ENCODE peak calls at places on chromosomes 2 and 18, in four cellular contexts. One of them, this sample, is unnamed.

GRCh38 chr2:1884933-1885580 is 140.7 kb upstream of the PXDN start:
- DNase-seq in AG09309: no peak
- DNase-seq in cardiac muscle cell: peak; percentile 83
- DNase-seq in RWPE1: no peak
- DNase-seq in this sample: peak; percentile 3

GRCh38 chr2:84901593-84902120 is 3.8 kb upstream of the TMSB10 start:
- DNase-seq in RWPE1: no peak
- DNase-seq in AG09309: peak; percentile 70
- DNase-seq in cardiac muscle cell: peak; percentile 82
- DNase-seq in this sample: no peak

GRCh38 chr2:36450466-36451196 is 95.1 kb downstream of the CRIM1 start:
- DNase-seq in cardiac muscle cell: peak; percentile 80
- DNase-seq in AG09309: peak; percentile 68
- DNase-seq in RWPE1: peak; percentile 64
- DNase-seq in this sample: no peak

GRCh38 chr2:142841788-142842187 is 35.7 kb upstream of the KYNU start:
- DNase-seq in cardiac muscle cell: no peak
- DNase-seq in AG09309: no peak
- DNase-seq in RWPE1: no peak
- DNase-seq in this sample: peak; percentile 91

GRCh38 chr2:90221300-90221651 is 1529.8 kb downstream of the RPIA start:
- DNase-seq in cardiac muscle cell: no peak
- DNase-seq in AG09309: no peak
- DNase-seq in RWPE1: no peak
- DNase-seq in this sample: no peak

GRCh38 chr2:3296182-3296972 is 81.2 kb downstream of the EIPR1 start:
- DNase-seq in AG09309: no peak
- DNase-seq in cardiac muscle cell: no peak
- DNase-seq in RWPE1: no peak
- DNase-seq in this sample: no peak

GRCh38 chr2:119028327-119029174 is 86.6 kb downstream of the MARCO start:
- DNase-seq in cardiac muscle cell: peak; percentile 43
- DNase-seq in AG09309: peak; percentile 5
- DNase-seq in RWPE1: peak; percentile 54
- DNase-seq in this sample: peak; percentile 4

GRCh38 chr2:209495855-209496585 is 72.2 kb downstream of the MAP2 start:
- DNase-seq in RWPE1: peak; percentile 90
- DNase-seq in cardiac muscle cell: peak; percentile 98
- DNase-seq in AG09309: peak; percentile 91
- DNase-seq in this sample: peak; percentile 99

GRCh38 chr2:129702773-129703172 is 276.7 kb upstream of the RAB6C start:
- DNase-seq in cardiac muscle cell: no peak
- DNase-seq in RWPE1: no peak
- DNase-seq in AG09309: no peak
- DNase-seq in this sample: no peak

GRCh38 chr2:100250645-100251044 is 71.7 kb downstream of the LONRF2 start:
- DNase-seq in RWPE1: no peak
- DNase-seq in AG09309: no peak
- DNase-seq in cardiac muscle cell: no peak
- DNase-seq in this sample: no peak

GRCh38 chr2:234514099-234514498 is 17.2 kb upstream of the ARL4C start:
- DNase-seq in AG09309: no peak
- DNase-seq in RWPE1: no peak
- DNase-seq in cardiac muscle cell: no peak
- DNase-seq in this sample: no peak

GRCh38 chr2:68537872-68538271 is 70.5 kb downstream of the APLF start:
- DNase-seq in AG09309: peak; percentile 10
- DNase-seq in RWPE1: no peak
- DNase-seq in cardiac muscle cell: no peak
- DNase-seq in this sample: no peak

GRCh38 chr2:100446696-100447095 is 23.6 kb upstream of the NMS start:
- DNase-seq in cardiac muscle cell: no peak
- DNase-seq in RWPE1: no peak
- DNase-seq in AG09309: no peak
- DNase-seq in this sample: no peak

GRCh38 chr2:173574713-173575112 is 220.0 kb downstream of the CDCA7 start:
- DNase-seq in AG09309: peak; percentile 21
- DNase-seq in cardiac muscle cell: peak; percentile 36
- DNase-seq in RWPE1: peak; percentile 50
- DNase-seq in this sample: peak; percentile 39

GRCh38 chr18:36461551-36461987 is 164.1 kb downstream of the FHOD3 start:
- DNase-seq in cardiac muscle cell: peak; percentile 6
- DNase-seq in AG09309: no peak
- DNase-seq in RWPE1: no peak
- DNase-seq in this sample: no peak

GRCh38 chr18:50662177-50662576 is 102.3 kb downstream of the MAPK4 start:
- DNase-seq in RWPE1: no peak
- DNase-seq in cardiac muscle cell: no peak
- DNase-seq in AG09309: no peak
- DNase-seq in this sample: no peak

GRCh38 chr18:76994086-76994654 is 138.4 kb downstream of the MBP start:
- DNase-seq in RWPE1: no peak
- DNase-seq in cardiac muscle cell: no peak
- DNase-seq in AG09309: no peak
- DNase-seq in this sample: no peak

GRCh38 chr2:58667137-58667774 is 426.1 kb upstream of the FANCL start:
- DNase-seq in AG09309: no peak
- DNase-seq in cardiac muscle cell: no peak
- DNase-seq in RWPE1: no peak
- DNase-seq in this sample: peak; percentile 35

DNA sequence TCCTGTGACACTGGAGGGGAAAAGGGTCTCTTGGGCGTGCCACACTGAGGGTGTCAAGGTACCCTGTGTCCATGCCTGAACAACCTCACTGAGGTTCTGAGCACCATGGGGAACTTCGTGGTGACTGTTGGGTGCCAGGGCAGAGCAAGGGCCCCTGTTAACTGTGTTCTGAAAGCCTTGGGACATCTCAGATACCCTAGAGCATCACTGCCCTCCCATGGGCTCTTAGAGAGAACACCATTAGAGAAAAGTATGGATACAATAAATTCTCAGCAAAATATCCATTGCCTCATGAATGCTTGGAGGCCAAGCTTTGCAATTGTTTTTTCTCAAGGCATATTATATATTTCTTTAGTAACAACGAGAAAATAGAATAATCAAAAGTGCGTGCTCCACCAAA is 488.5 kb upstream of the NRP2 start:
- DNase-seq in cardiac muscle cell: no peak
- DNase-seq in AG09309: no peak
- DNase-seq in RWPE1: no peak
- DNase-seq in this sample: no peak
- TF ChIP-seq CTCF in cardiac muscle cell: no peak
- TF ChIP-seq CTCF in AG09309: no peak
- TF ChIP-seq CTCF in RWPE1: no peak
- TF ChIP-seq CTCF in this sample: no peak

GRCh38 chr2:133579295-133579694 is 11.0 kb upstream of the NCKAP5 start:
- DNase-seq in cardiac muscle cell: peak; percentile 21
- DNase-seq in RWPE1: peak; percentile 91
- DNase-seq in AG09309: no peak
- DNase-seq in this sample: peak; percentile 93
- TF ChIP-seq CTCF in cardiac muscle cell: no peak
- TF ChIP-seq CTCF in RWPE1: no peak
- TF ChIP-seq CTCF in AG09309: no peak
- TF ChIP-seq CTCF in this sample: no peak

GRCh38 chr2:231714639-231715498 is 6.5 kb downstream of the PTMA start:
- DNase-seq in AG09309: no peak
- DNase-seq in RWPE1: peak; percentile 66
- DNase-seq in cardiac muscle cell: peak; percentile 55
- DNase-seq in this sample: peak; percentile 60
- TF ChIP-seq CTCF in AG09309: peak; percentile 73
- TF ChIP-seq CTCF in RWPE1: peak; percentile 86
- TF ChIP-seq CTCF in cardiac muscle cell: peak; percentile 77
- TF ChIP-seq CTCF in this sample: peak; percentile 73

DNA sequence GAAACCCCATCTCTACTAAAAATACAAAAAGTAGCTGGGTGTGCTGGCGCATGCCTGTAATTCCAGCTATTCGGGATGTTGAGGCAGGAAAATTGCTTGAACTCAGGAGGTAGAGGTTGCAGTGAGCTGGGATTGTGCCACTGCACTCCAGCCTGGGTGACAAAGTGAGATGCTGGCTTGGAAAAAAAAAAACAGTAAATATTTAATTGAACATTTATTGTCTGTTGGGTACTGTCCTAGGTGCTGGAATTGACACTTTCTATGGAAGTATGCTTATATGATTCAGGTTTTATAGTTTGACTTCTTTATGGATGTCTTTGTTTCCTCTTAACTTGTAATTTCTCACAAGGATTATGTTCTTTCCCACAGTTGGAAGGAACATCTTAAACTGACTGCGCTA is 633.1 kb upstream of the SETBP1 start:
- DNase-seq in cardiac muscle cell: peak; percentile 6
- DNase-seq in AG09309: no peak
- DNase-seq in RWPE1: no peak
- DNase-seq in this sample: no peak
- TF ChIP-seq CTCF in cardiac muscle cell: no peak
- TF ChIP-seq CTCF in AG09309: no peak
- TF ChIP-seq CTCF in RWPE1: no peak
- TF ChIP-seq CTCF in this sample: no peak

DNA sequence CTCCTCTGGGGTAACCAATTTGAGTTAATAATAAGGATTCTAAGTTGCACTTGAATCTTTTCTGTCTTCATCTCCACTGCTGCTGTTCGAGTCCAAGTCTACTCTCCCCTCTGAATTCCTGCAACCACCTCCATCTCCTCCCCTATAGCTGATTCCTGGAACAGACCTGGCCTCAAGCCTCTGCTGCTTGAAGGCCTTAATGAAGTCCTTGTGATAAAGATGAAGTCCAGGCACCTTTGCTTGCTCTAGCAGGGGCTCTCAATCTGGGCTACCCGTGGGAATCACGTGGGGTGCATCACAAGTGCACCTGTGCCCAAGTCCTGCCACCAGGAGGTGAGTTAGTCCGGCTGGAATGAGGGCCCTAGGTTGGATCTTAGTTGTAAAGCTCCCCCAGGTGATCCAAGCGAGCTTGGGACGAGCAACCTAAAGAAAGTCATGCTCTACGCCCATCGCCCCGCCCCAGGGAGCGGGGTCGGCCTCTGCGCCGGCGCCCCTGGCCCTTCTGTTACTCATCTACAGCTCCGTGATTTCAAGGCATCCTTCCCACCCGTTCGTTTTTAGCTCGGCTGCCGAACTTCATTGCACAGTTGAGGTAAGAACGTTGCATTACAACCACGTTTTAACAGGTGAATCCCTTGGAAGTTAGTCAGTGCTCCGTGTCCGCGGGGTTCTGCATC is 905 bp upstream of the IAH1 start:
- DNase-seq in RWPE1: peak; percentile 38
- DNase-seq in AG09309: no peak
- DNase-seq in cardiac muscle cell: no peak
- DNase-seq in this sample: no peak
- TF ChIP-seq CTCF in RWPE1: no peak
- TF ChIP-seq CTCF in AG09309: no peak
- TF ChIP-seq CTCF in cardiac muscle cell: peak; percentile 9
- TF ChIP-seq CTCF in this sample: no peak

GRCh38 chr18:9577361-9577760 is 37.0 kb downstream of the PPP4R1 start:
- DNase-seq in cardiac muscle cell: no peak
- DNase-seq in RWPE1: no peak
- DNase-seq in AG09309: no peak
- DNase-seq in this sample: no peak

GRCh38 chr18:9574473-9575115 is 39.8 kb downstream of the PPP4R1 start:
- DNase-seq in RWPE1: no peak
- DNase-seq in AG09309: no peak
- DNase-seq in cardiac muscle cell: no peak
- DNase-seq in this sample: no peak

GRCh38 chr18:9571546-9571945 is 42.8 kb downstream of the PPP4R1 start:
- DNase-seq in RWPE1: no peak
- DNase-seq in cardiac muscle cell: no peak
- DNase-seq in AG09309: no peak
- DNase-seq in this sample: peak; percentile 86

GRCh38 chr18:9578306-9578705 is 36.1 kb downstream of the PPP4R1 start:
- DNase-seq in AG09309: no peak
- DNase-seq in cardiac muscle cell: peak; percentile 14
- DNase-seq in RWPE1: no peak
- DNase-seq in this sample: no peak

GRCh38 chr18:9575558-9575957 is 38.8 kb downstream of the PPP4R1 start:
- DNase-seq in RWPE1: peak; percentile 72
- DNase-seq in AG09309: peak; percentile 87
- DNase-seq in cardiac muscle cell: peak; percentile 99
- DNase-seq in this sample: peak; percentile 94
- TF ChIP-seq CTCF in RWPE1: peak; percentile 95
- TF ChIP-seq CTCF in AG09309: peak; percentile 68
- TF ChIP-seq CTCF in cardiac muscle cell: peak; percentile 90
- TF ChIP-seq CTCF in this sample: peak; percentile 84

GRCh38 chr2:121340926-121341325 is 55.9 kb upstream of the TFCP2L1 start:
- DNase-seq in RWPE1: no peak
- DNase-seq in cardiac muscle cell: no peak
- DNase-seq in AG09309: no peak
- DNase-seq in this sample: no peak

GRCh38 chr2:121335294-121336290 is 50.6 kb upstream of the TFCP2L1 start:
- DNase-seq in cardiac muscle cell: no peak
- DNase-seq in RWPE1: peak; percentile 31
- DNase-seq in AG09309: no peak
- DNase-seq in this sample: no peak

GRCh38 chr2:121336528-121337294 is 51.7 kb upstream of the TFCP2L1 start:
- DNase-seq in AG09309: no peak
- DNase-seq in RWPE1: no peak
- DNase-seq in cardiac muscle cell: no peak
- DNase-seq in this sample: no peak

GRCh38 chr2:121334581-121335293 is 49.7 kb upstream of the TFCP2L1 start:
- DNase-seq in AG09309: no peak
- DNase-seq in RWPE1: no peak
- DNase-seq in cardiac muscle cell: no peak
- DNase-seq in this sample: no peak

GRCh38 chr2:121338281-121338680 is 53.3 kb upstream of the TFCP2L1 start:
- DNase-seq in cardiac muscle cell: no peak
- DNase-seq in RWPE1: no peak
- DNase-seq in AG09309: no peak
- DNase-seq in this sample: no peak
- TF ChIP-seq CTCF in cardiac muscle cell: no peak
- TF ChIP-seq CTCF in RWPE1: no peak
- TF ChIP-seq CTCF in AG09309: no peak
- TF ChIP-seq CTCF in this sample: no peak